ENCODE peak calls at places on chromosomes 7 and 10, in eight cellular contexts. E, G, J, X, F, B, Z and V are unnamed samples.

GRCh38 chr7:99165816-99166215 is 21.9 kb upstream of the SMURF1 start:
- DNase-seq in Z (no peak), B (no peak), J (no peak), E (no peak), G (no peak), X (no peak), F (no peak), V (no peak)

GRCh38 chr7:152054377-152055230 is 29.1 kb downstream of the GALNT11 start:
- DNase-seq in F (no peak), X (peak), J (peak), Z (no peak), E (peak), B (peak), G (no peak), V (no peak)

GRCh38 chr10:121597504-121598241 is 571 bp downstream of the FGFR2 start:
- DNase-seq in J (peak), F (no peak), B (no peak), X (no peak), Z (peak), G (peak), E (no peak), V (no peak)

GRCh38 chr10:128186959-128187787 is 61.0 kb upstream of the MKI67 start:
- DNase-seq in E (no peak), F (no peak), B (no peak), G (no peak), Z (no peak), X (no peak), J (no peak), V (no peak)

GRCh38 chr7:103413407-103413806 is 32.6 kb downstream of the SLC26A5 start:
- DNase-seq in E (no peak), J (no peak), Z (no peak), X (no peak), F (no peak), B (no peak), G (no peak), V (no peak)

GRCh38 chr10:36538945-36539586 is 586.3 kb upstream of the ANKRD30A start:
- DNase-seq in Z (peak), G (no peak), X (peak), B (no peak), E (no peak), F (peak), J (peak), V (no peak)

GRCh38 chr10:86287966-86288579 is 78.5 kb downstream of the GRID1 start:
- DNase-seq in B (no peak), E (no peak), Z (no peak), X (no peak), J (peak), G (peak), F (no peak), V (peak)

GRCh38 chr7:120272261-120272895 is 597 bp upstream of the KCND2 start:
- DNase-seq in G (peak), J (peak), Z (no peak), E (no peak), B (peak), X (peak), F (peak), V (peak)

GRCh38 chr7:50562126-50562525 is 3.1 kb downstream of the DDC start:
- DNase-seq in Z (no peak), E (no peak), F (no peak), J (no peak), X (no peak), G (peak), B (no peak), V (no peak)

GRCh38 chr10:87817291-87817872 is 644 bp downstream of the ATAD1 start:
- DNase-seq in X (peak), J (no peak), F (peak), E (no peak), G (no peak), B (no peak), Z (no peak), V (no peak)

GRCh38 chr7:121530251-121531174 is 134.4 kb upstream of the FAM3C start:
- DNase-seq in X (peak), B (peak), Z (no peak), E (no peak), J (no peak), G (no peak), F (peak), V (peak)

GRCh38 chr10:63429280-63429679 is 36.5 kb downstream of the JMJD1C start:
- DNase-seq in J (no peak), X (peak), G (no peak), Z (no peak), E (no peak), B (no peak), F (peak), V (no peak)

GRCh38 chr10:121781101-121781500 is 146.7 kb downstream of the ATE1 start:
- DNase-seq in B (no peak), Z (no peak), F (peak), E (no peak), J (no peak), X (no peak), G (no peak), V (no peak)

GRCh38 chr10:15067154-15067553 is 21.4 kb downstream of the ACBD7 start:
- DNase-seq in F (no peak), G (no peak), E (no peak), B (no peak), J (no peak), Z (no peak), X (no peak), V (peak)

GRCh38 chr7:101936612-101937231 is 119.3 kb downstream of the CUX1 start:
- DNase-seq in J (no peak), X (peak), E (peak), B (no peak), F (no peak), Z (no peak), G (no peak), V (no peak)

GRCh38 chr10:100346765-100347567 is at the start of gene SCD:
- DNase-seq in J (peak), F (peak), X (peak), G (peak), E (peak), Z (peak), B (peak), V (peak)

GRCh38 chr7:115475774-115476407 is 554.0 kb downstream of the MDFIC start:
- DNase-seq in B (no peak), X (peak), G (peak), E (no peak), F (peak), Z (no peak), J (no peak), V (peak)

GRCh38 chr7:142323706-142324105 is 65.8 kb upstream of the PRSS58 start:
- DNase-seq in J (peak), E (no peak), G (peak), F (peak), B (no peak), Z (no peak), X (no peak), V (peak)

GRCh38 chr7:63014792-63015191 is 983.9 kb upstream of the ZNF722 start:
- DNase-seq in G (no peak), Z (no peak), B (no peak), F (no peak), E (no peak), X (no peak), J (no peak), V (no peak)

GRCh38 chr7:128406147-128406985 is 3.4 kb downstream of the IMPDH1 start:
- DNase-seq in F (no peak), B (no peak), X (no peak), J (no peak), E (no peak), Z (no peak), G (no peak), V (no peak)

GRCh38 chr7:4833691-4834600 is 27.9 kb downstream of the PAPOLB start:
- DNase-seq in Z (no peak), G (no peak), F (no peak), X (no peak), E (no peak), J (no peak), B (no peak), V (no peak)

GRCh38 chr7:90520484-90520883 is 51.0 kb downstream of the PTTG1IP2 start:
- DNase-seq in E (no peak), G (no peak), B (no peak), Z (no peak), J (no peak), F (peak), X (no peak), V (no peak)

GRCh38 chr7:128422037-128422436 is 12.3 kb upstream of the IMPDH1 start:
- DNase-seq in X (no peak), Z (no peak), E (no peak), F (no peak), J (no peak), G (no peak), B (no peak), V (no peak)

GRCh38 chr7:55074008-55074499 is 55.2 kb downstream of the EGFR start:
- DNase-seq in B (no peak), X (peak), J (no peak), E (peak), Z (no peak), G (no peak), F (peak), V (peak)

GRCh38 chr10:100209303-100209702 is 20.1 kb downstream of the CHUK start:
- DNase-seq in B (no peak), E (no peak), J (no peak), X (peak), G (no peak), F (no peak), Z (no peak), V (no peak)

GRCh38 chr10:43665054-43665453 is 16.4 kb upstream of the ZNF32 start:
- DNase-seq in Z (no peak), X (no peak), E (no peak), F (no peak), G (no peak), B (no peak), J (no peak), V (no peak)

GRCh38 chr10:74827045-74827441 is 643 bp downstream of the KAT6B start:
- DNase-seq in Z (no peak), G (no peak), F (no peak), E (no peak), B (no peak), X (no peak), J (no peak), V (no peak)

GRCh38 chr10:113735913-113736312 is 15.6 kb upstream of the PLEKHS1 start:
- DNase-seq in B (no peak), G (no peak), Z (no peak), E (no peak), J (no peak), F (no peak), X (no peak), V (peak)

GRCh38 chr10:96512997-96513685 is 585 bp downstream of the TLL2 start:
- DNase-seq in Z (no peak), G (no peak), F (no peak), B (no peak), J (peak), X (peak), E (peak), V (no peak)

GRCh38 chr7:96311967-96312366 is 9.9 kb downstream of the SLC25A13 start:
- DNase-seq in G (no peak), Z (no peak), J (peak), B (no peak), F (no peak), E (peak), X (no peak), V (no peak)

GRCh38 chr7:80263321-80263720 is 128.7 kb downstream of the GNAI1 start:
- DNase-seq in E (no peak), F (no peak), B (no peak), X (no peak), Z (no peak), J (no peak), G (no peak), V (no peak)

GRCh38 chr7:49692516-49692915 is 80.9 kb upstream of the VWC2 start:
- DNase-seq in J (no peak), X (no peak), F (no peak), B (no peak), E (no peak), Z (no peak), G (no peak), V (no peak)

GRCh38 chr7:7562736-7563135 is 3.9 kb upstream of the MIOS start:
- DNase-seq in Z (no peak), B (peak), J (no peak), F (no peak), E (no peak), G (no peak), X (peak), V (no peak)
- H3K4me3 ChIP-seq in Z (no peak), B (no peak), J (no peak), F (no peak), E (no peak), G (no peak), X (no peak), V (no peak)

GRCh38 chr10:23521735-23522134 is 82.9 kb downstream of the OTUD1 start:
- DNase-seq in B (no peak), X (no peak), J (no peak), G (no peak), E (no peak), Z (no peak), F (no peak), V (no peak)

GRCh38 chr10:23522345-23522744 is 83.5 kb downstream of the OTUD1 start:
- DNase-seq in X (no peak), B (no peak), J (no peak), F (peak), E (no peak), Z (no peak), G (no peak), V (no peak)

GRCh38 chr10:23528419-23528818 is 89.5 kb downstream of the OTUD1 start:
- DNase-seq in J (no peak), G (no peak), E (no peak), X (no peak), F (no peak), B (no peak), Z (no peak), V (no peak)

GRCh38 chr10:23525406-23525805 is 86.5 kb downstream of the OTUD1 start:
- DNase-seq in X (peak), F (peak), G (no peak), Z (peak), E (no peak), B (no peak), J (peak), V (peak)

DNA sequence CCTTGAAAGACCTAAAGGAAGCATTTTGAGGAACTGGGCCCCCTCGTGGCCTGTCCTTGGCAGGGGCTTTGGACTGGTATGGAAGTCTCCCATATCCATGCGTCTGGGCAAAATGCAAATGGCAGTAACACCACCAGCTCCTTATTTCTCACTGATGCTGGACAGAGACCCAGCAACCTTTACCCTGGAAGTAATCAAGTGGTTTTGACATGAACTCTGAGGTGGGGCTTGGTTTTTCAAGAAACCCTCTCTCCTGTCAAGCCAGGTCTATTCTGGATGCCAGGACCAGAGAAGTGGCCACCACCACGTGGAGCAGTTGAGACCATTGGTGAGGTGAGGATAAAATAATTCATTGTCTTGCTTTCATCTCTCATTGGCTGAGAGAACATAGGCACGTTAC is 84.4 kb downstream of the OTUD1 start:
- DNase-seq in J (no peak), F (no peak), Z (no peak), X (no peak), G (no peak), E (no peak), B (no peak), V (no peak)
- TF ChIP-seq CTCF in J (no peak), F (peak), Z (no peak), X (no peak), G (no peak), E (no peak), B (no peak), V (peak)

GRCh38 chr7:3265388-3265787 is 35.7 kb upstream of the SDK1 start:
- DNase-seq in F (no peak), Z (no peak), B (no peak), X (no peak), E (no peak), J (no peak), G (peak), V (no peak)

GRCh38 chr7:3254718-3255117 is 46.3 kb upstream of the SDK1 start:
- DNase-seq in J (no peak), E (no peak), F (no peak), X (no peak), B (no peak), Z (no peak), G (no peak), V (no peak)

GRCh38 chr7:3259711-3260424 is 41.2 kb upstream of the SDK1 start:
- DNase-seq in J (no peak), E (no peak), F (no peak), G (peak), B (no peak), X (peak), Z (no peak), V (no peak)

GRCh38 chr7:3264693-3265339 is 36.2 kb upstream of the SDK1 start:
- DNase-seq in Z (no peak), G (no peak), E (no peak), F (no peak), B (no peak), J (no peak), X (no peak), V (no peak)

GRCh38 chr7:3260425-3260762 is 40.7 kb upstream of the SDK1 start:
- DNase-seq in J (no peak), B (peak), F (no peak), X (peak), G (peak), E (no peak), Z (no peak), V (no peak)
- H3K4me3 ChIP-seq in J (no peak), B (peak), F (no peak), X (peak), G (peak), E (peak), Z (no peak), V (no peak)

DNA sequence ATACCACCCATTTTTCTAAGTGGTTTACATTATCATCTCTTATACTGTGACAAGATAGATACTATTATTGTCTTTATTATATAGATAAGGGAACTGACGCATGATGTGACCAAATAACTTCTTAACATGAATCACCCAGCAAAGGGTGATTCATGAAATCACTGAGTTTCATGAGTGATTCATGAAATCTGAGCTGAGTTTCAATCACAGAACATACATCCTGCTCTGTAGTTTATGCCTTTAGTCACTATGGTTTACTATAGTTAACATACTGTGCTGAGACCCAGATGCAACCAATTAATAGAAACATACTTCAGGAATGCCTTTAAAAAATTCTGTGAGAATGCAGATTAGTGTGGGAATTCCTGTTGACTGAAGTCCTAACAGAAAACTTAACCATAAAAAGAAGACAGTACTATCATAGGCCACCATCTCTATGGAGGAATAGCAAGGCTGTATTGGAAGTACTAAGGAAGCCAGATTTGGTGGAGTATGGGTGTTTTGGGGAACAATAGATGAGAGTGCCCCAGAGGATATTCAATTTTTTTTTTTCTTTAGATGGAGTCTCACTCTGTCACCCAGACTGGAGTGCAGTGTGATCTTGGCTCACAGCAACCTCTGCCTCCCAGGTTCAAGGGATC is 43.1 kb upstream of the SEMA3A start:
- DNase-seq in F (peak), G (no peak), Z (no peak), J (no peak), B (peak), E (no peak), X (peak), V (peak)
- TF ChIP-seq CTCF in F (no peak), G (no peak), Z (no peak), J (no peak), B (no peak), E (no peak), X (no peak), V (no peak)

GRCh38 chr7:2523941-2524807 is 4.6 kb downstream of the LFNG start:
- DNase-seq in E (peak), Z (peak), F (peak), J (peak), X (peak), B (no peak), G (no peak), V (no peak)
- H3K4me3 ChIP-seq in E (peak), Z (no peak), F (peak), J (no peak), X (no peak), B (no peak), G (no peak), V (no peak)

GRCh38 chr7:123367508-123368122 is 166.8 kb downstream of the IQUB start:
- DNase-seq in X (peak), E (no peak), Z (peak), J (peak), F (peak), G (peak), B (no peak), V (peak)
- TF ChIP-seq CTCF in X (peak), E (peak), Z (peak), J (peak), F (peak), G (peak), B (no peak), V (peak)

DNA sequence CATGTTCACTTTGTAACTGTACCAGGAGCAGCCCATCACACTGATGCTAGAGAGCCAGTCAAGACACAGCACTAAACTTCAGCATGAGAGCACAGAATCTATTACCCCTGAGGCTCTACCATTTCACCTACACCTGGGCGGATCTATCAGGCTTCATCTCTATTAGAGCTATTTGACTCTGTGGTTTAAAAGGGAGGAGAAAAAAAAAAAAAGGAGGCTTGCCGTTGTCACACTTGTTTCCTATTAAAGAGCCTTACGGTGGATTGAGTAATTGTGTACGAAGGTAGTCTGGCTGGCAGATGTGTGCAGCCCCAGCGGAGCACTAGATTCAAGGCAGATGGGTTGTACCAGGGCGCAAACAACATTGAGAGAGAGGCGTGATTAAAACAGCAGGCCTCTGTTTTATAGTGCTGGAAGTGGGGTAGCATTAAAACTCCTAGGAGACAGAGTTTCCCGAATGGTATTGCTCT is 298.0 kb upstream of the SEMA3A start:
- DNase-seq in G (peak), B (peak), F (no peak), X (no peak), E (no peak), Z (no peak), J (no peak), V (no peak)
- H3K4me3 ChIP-seq in G (no peak), B (peak), F (no peak), X (no peak), E (no peak), Z (no peak), J (no peak), V (no peak)

DNA sequence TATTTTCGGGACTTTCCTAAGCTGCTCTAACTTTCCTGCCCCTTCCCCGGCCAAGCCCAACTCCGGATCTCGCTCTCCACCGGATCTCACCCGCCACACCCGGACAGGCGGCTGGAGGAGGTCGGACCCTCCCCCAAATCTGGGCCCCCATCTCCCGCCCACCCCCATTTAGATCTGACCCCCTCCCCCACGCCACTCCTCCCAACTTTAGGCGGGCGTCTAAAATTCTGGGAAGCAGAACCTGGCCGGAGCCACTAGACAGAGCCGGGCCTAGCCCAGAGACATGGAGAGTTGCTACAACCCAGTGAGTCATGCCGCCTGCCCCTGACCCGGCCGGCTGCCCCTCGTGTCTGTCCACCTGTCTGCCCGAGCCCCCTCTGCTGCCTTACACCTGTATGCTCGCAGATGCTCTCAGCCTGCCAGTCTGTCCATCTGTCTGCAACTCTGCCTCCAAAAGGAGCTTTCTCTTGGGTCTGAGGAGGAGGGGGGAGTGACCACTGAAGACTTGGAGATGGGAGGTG is at the start of gene NFKB2:
- DNase-seq in F (no peak), Z (no peak), J (no peak), E (no peak), B (no peak), G (no peak), X (no peak), V (no peak)
- TF ChIP-seq CTCF in F (no peak), Z (no peak), J (no peak), E (no peak), B (no peak), G (no peak), X (no peak), V (no peak)